ENCODE peak calls at places on chromosomes 2 and 18, in five cellular contexts. O is brain microvascular endothelial cell; U is M059J; L is hypothalamus; P is activated T-helper 1 cell treated with anti-CD3 and anti-CD28 coated beads, Interleukin-12 subunit alpha, Interleukin-12 subunit beta, Interleukin-2, Interleukin-4 antibody, amounts not matched to agents 30 ng/mL and 10 ng/mL and 1 ng/mL, durations not matched to agents 14 hours and 24 hours and 36 hours. H is an unnamed sample.

GRCh38 chr2:223941579-223942277 is 3.4 kb downstream of the WDFY1 start:
- DNase-seq in L (no peak), U (peak; percentile 93), O (peak; percentile 76), P (peak; percentile 68), H (peak; percentile 88)

GRCh38 chr2:174014021-174014698 is 49.0 kb upstream of the SP3 start:
- DNase-seq in U (no peak), L (no peak), P (no peak), O (no peak), H (peak; percentile 49)

GRCh38 chr2:88452151-88452851 is at the start of gene FOXI3:
- DNase-seq in U (no peak), P (no peak), L (no peak), O (no peak), H (peak; percentile 20)

GRCh38 chr2:45778720-45779171 is 127.3 kb downstream of the PRKCE start:
- DNase-seq in U (peak; percentile 61), O (peak; percentile 53), L (no peak), P (peak; percentile 34), H (peak; percentile 63)

GRCh38 chr2:211035548-211036185 is 479.3 kb downstream of the CPS1 start:
- DNase-seq in L (no peak), P (no peak), O (peak; percentile 45), U (peak; percentile 3), H (peak; percentile 45)

GRCh38 chr2:235567842-235568241 is 74.0 kb downstream of the AGAP1 start:
- DNase-seq in P (no peak), U (peak; percentile 31), L (no peak), O (no peak), H (peak; percentile 21)

GRCh38 chr2:88999365-88999764 is 307.9 kb downstream of the RPIA start:
- DNase-seq in U (no peak), L (no peak), P (no peak), O (no peak), H (no peak)

GRCh38 chr2:23782647-23783046 is 144.3 kb downstream of the ATAD2B start:
- DNase-seq in O (no peak), U (no peak), P (no peak), L (no peak), H (no peak)

GRCh38 chr2:64943387-64944150 is 45.6 kb upstream of the SLC1A4 start:
- DNase-seq in P (no peak), U (peak; percentile 76), O (no peak), L (peak; percentile 73), H (peak; percentile 78)

GRCh38 chr18:69817335-69817935 is 130.2 kb downstream of the CD226 start:
- DNase-seq in L (no peak), O (peak; percentile 76), P (no peak), U (peak; percentile 91), H (peak; percentile 42)

GRCh38 chr18:11906181-11906580 is 1.9 kb downstream of the MPPE1 start:
- DNase-seq in O (no peak), P (no peak), L (no peak), U (no peak), H (no peak)

GRCh38 chr2:48380989-48381625 is 148.8 kb upstream of the STON1 start:
- DNase-seq in U (no peak), O (no peak), L (no peak), P (no peak), H (no peak)

H was measured in astrocyte of the hippocampus.